ENCODE peak calls at places on chromosome 16, in eight cellular contexts. W is fibroblast of pulmonary artery, P is GM13976, B is fibroblast of villous mesenchyme, S is NCI-H1417, D is WTC11, F is T47D, H is NCI-H1092. C is an unnamed sample.

GRCh38 chr16:31382485-31383161 is 10.5 kb upstream of the ITGAD start:
- DNase-seq in W (peak), P (peak), F (peak), D (peak), S (peak), H (no peak), B (peak), C (peak)

GRCh38 chr16:79605999-79606398 is 5.5 kb upstream of the MAF start:
- DNase-seq in W (no peak), B (no peak), S (no peak), P (peak), D (no peak), H (no peak), F (no peak), C (no peak)

GRCh38 chr16:69871708-69872107 is 79.4 kb upstream of the CLEC18A start:
- DNase-seq in B (no peak), W (no peak), D (no peak), P (no peak), H (no peak), S (no peak), F (no peak), C (no peak)

GRCh38 chr16:23504076-23504452 is 6.2 kb downstream of the GGA2 start:
- DNase-seq in B (peak), D (no peak), S (no peak), F (no peak), W (peak), P (no peak), H (no peak), C (no peak)

GRCh38 chr16:2326191-2326590 is 14.3 kb downstream of the ABCA3 start:
- DNase-seq in W (no peak), P (no peak), B (no peak), F (no peak), S (no peak), H (no peak), D (no peak), C (no peak)

GRCh38 chr16:87564524-87564778 is 37.9 kb upstream of the JPH3 start:
- DNase-seq in F (no peak), S (no peak), B (no peak), W (no peak), D (no peak), P (no peak), H (no peak), C (no peak)

GRCh38 chr16:12028220-12028619 is 51.7 kb downstream of the SNX29 start:
- DNase-seq in W (no peak), D (no peak), P (no peak), F (no peak), S (no peak), H (no peak), B (no peak), C (no peak)

GRCh38 chr16:26197707-26198106 is 505.9 kb downstream of the HS3ST4 start:
- DNase-seq in D (no peak), P (no peak), W (no peak), F (no peak), H (no peak), B (no peak), S (no peak), C (no peak)

GRCh38 chr16:88533381-88533831 is 36.8 kb upstream of the ZC3H18 start:
- DNase-seq in S (peak), B (peak), H (no peak), W (no peak), F (no peak), P (no peak), D (peak), C (no peak)

GRCh38 chr16:22217890-22218730 is 12.0 kb downstream of the EEF2K start:
- DNase-seq in W (no peak), P (peak), F (no peak), S (no peak), D (no peak), H (no peak), B (no peak), C (peak)

GRCh38 chr16:70430667-70431536 is 8.0 kb downstream of the ST3GAL2 start:
- DNase-seq in B (peak), P (peak), W (no peak), H (no peak), D (no peak), F (peak), S (no peak), C (peak)

GRCh38 chr16:53707671-53708070 is 3.7 kb downstream of the FTO start:
- DNase-seq in H (no peak), P (no peak), B (no peak), D (no peak), W (peak), F (no peak), S (no peak), C (no peak)

GRCh38 chr16:88869673-88869980 is 3.2 kb upstream of the PABPN1L start:
- DNase-seq in F (no peak), H (no peak), D (no peak), W (no peak), P (no peak), S (no peak), B (no peak), C (no peak)

GRCh38 chr16:68069511-68070248 is 15.5 kb upstream of the NFATC3 start:
- DNase-seq in P (peak), S (no peak), W (no peak), D (no peak), F (no peak), H (peak), B (no peak), C (no peak)

GRCh38 chr16:46830417-46830901 is 521 bp downstream of the C16orf87 start:
- DNase-seq in F (peak), S (no peak), W (peak), D (peak), H (no peak), B (no peak), P (peak), C (no peak)

GRCh38 chr16:58338205-58338604 is 43.4 kb upstream of the PRSS54 start:
- DNase-seq in D (no peak), S (no peak), F (peak), B (no peak), H (no peak), P (no peak), W (no peak), C (no peak)

GRCh38 chr16:57178793-57179212 is 7.0 kb downstream of the PSME3IP1 start:
- DNase-seq in S (no peak), P (no peak), D (no peak), W (no peak), B (peak), F (peak), H (no peak), C (peak)

GRCh38 chr16:88738167-88739084 is 32.1 kb downstream of the CTU2 start:
- DNase-seq in B (no peak), W (no peak), S (no peak), D (no peak), H (no peak), P (no peak), F (no peak), C (no peak)

GRCh38 chr16:24849641-24850040 is 3.9 kb downstream of the SLC5A11 start:
- DNase-seq in H (no peak), P (no peak), D (no peak), S (no peak), F (no peak), W (no peak), B (no peak), C (no peak)

C was measured in Caco-2.